ENCODE peak calls at places on chromosomes 13 and 19, in nine cellular contexts. S, N, E, H, I, Z, Q, L and P are unnamed samples.

GRCh38 chr13:97388385-97388784 is 45.6 kb upstream of the RAP2A start:
- DNase-seq in L (no peak), N (no peak), H (no peak), I (no peak), E (no peak), S (no peak), Z (no peak), Q (no peak), P (no peak)

GRCh38 chr13:113862766-113863510 is 938 bp downstream of the GAS6 start:
- DNase-seq in L (peak), I (no peak), Z (peak), S (no peak), Q (peak), H (peak), N (no peak), E (peak), P (peak)

GRCh38 chr13:110648155-110648819 is 32.9 kb downstream of the NAXD start:
- DNase-seq in Q (no peak), E (no peak), Z (no peak), L (no peak), I (no peak), S (no peak), N (no peak), H (no peak), P (no peak)

GRCh38 chr13:23683084-23683483 is 112.9 kb downstream of the TNFRSF19 start:
- DNase-seq in Q (no peak), N (no peak), Z (no peak), H (no peak), L (no peak), S (no peak), I (no peak), E (no peak), P (no peak)

GRCh38 chr19:19860756-19861390 is 4.8 kb upstream of the ZNF253 start:
- DNase-seq in I (peak), Q (no peak), L (no peak), H (no peak), Z (no peak), S (peak), E (peak), N (no peak), P (no peak)

GRCh38 chr13:44768233-44768632 is 192.1 kb upstream of the TSC22D1 start:
- DNase-seq in N (no peak), H (no peak), I (no peak), Z (no peak), L (no peak), Q (no peak), S (no peak), E (no peak), P (peak)

GRCh38 chr13:51324714-51325440 is 14.6 kb upstream of the SERPINE3 start:
- DNase-seq in Z (no peak), L (no peak), Q (no peak), S (no peak), I (no peak), N (no peak), E (no peak), H (no peak), P (no peak)

GRCh38 chr19:17125728-17126677 is 50.4 kb downstream of the MYO9B start:
- DNase-seq in I (no peak), L (peak), S (no peak), E (peak), H (peak), Z (peak), Q (peak), N (no peak), P (peak)

GRCh38 chr19:58434217-58434616 is 5.7 kb downstream of the ZNF132 start:
- DNase-seq in H (no peak), Q (no peak), N (no peak), Z (no peak), E (no peak), L (no peak), S (no peak), I (no peak), P (peak)

GRCh38 chr13:23871616-23872220 is 17.5 kb downstream of the MIPEP start:
- DNase-seq in N (no peak), H (no peak), Q (no peak), I (no peak), S (no peak), L (no peak), Z (no peak), E (no peak), P (peak)

GRCh38 chr19:35509018-35509652 is 4.3 kb downstream of the DMKN start:
- DNase-seq in Q (no peak), I (no peak), Z (no peak), N (no peak), L (no peak), S (peak), H (peak), E (peak), P (no peak)

GRCh38 chr13:113109151-113110047 is 3.8 kb downstream of the F7 start:
- DNase-seq in L (peak), E (peak), I (peak), Z (peak), Q (peak), N (no peak), H (peak), S (no peak), P (no peak)

GRCh38 chr19:35269425-35270117 is 809 bp downstream of the USF2 start:
- DNase-seq in Q (peak), S (peak), Z (peak), E (peak), I (peak), H (peak), L (peak), N (peak), P (peak)

GRCh38 chr13:40539954-40540706 is 126.3 kb downstream of the FOXO1 start:
- DNase-seq in E (peak), N (peak), Z (no peak), L (no peak), I (no peak), Q (no peak), H (no peak), S (no peak), P (peak)

GRCh38 chr13:34153428-34154180 is 335.7 kb downstream of the RFC3 start:
- DNase-seq in S (no peak), L (no peak), N (no peak), H (no peak), Z (no peak), I (no peak), E (no peak), Q (no peak), P (peak)

GRCh38 chr13:112063807-112064206 is 3.1 kb upstream of the SOX1 start:
- DNase-seq in N (no peak), S (no peak), I (no peak), Z (no peak), H (no peak), L (no peak), E (no peak), Q (no peak), P (no peak)

GRCh38 chr13:107361666-107362065 is 793.7 kb upstream of the ARGLU1 start:
- DNase-seq in E (no peak), L (no peak), S (no peak), Q (no peak), Z (no peak), N (no peak), H (no peak), I (no peak), P (peak)

GRCh38 chr13:70339738-70340137 is 231.5 kb upstream of the KLHL1 start:
- DNase-seq in L (no peak), E (peak), Z (no peak), S (no peak), H (no peak), I (no peak), N (no peak), Q (no peak), P (no peak)

GRCh38 chr13:43514326-43514725 is 272.4 kb downstream of the ENOX1 start:
- DNase-seq in H (no peak), Z (peak), N (no peak), I (no peak), S (no peak), E (no peak), Q (no peak), L (no peak), P (no peak)

GRCh38 chr19:11191273-11191755 is 6.0 kb downstream of the KANK2 start:
- DNase-seq in I (no peak), H (peak), N (no peak), E (no peak), S (no peak), Z (peak), L (peak), Q (peak), P (peak)

GRCh38 chr19:15471639-15472101 is 7.3 kb upstream of the RASAL3 start:
- DNase-seq in N (no peak), Q (no peak), S (no peak), Z (no peak), H (no peak), L (no peak), I (no peak), E (no peak), P (no peak)

GRCh38 chr19:39599116-39599515 is 3.2 kb upstream of the LGALS13 start:
- DNase-seq in N (no peak), E (no peak), I (peak), Z (no peak), H (no peak), Q (no peak), L (no peak), S (peak), P (peak)

GRCh38 chr13:57739089-57739488 is 107.5 kb downstream of the PCDH17 start:
- DNase-seq in N (no peak), H (no peak), S (no peak), I (no peak), Q (no peak), L (no peak), Z (no peak), E (no peak), P (no peak)

GRCh38 chr13:49302817-49303216 is 55.1 kb downstream of the CDADC1 start:
- DNase-seq in L (no peak), H (no peak), S (no peak), Z (no peak), N (no peak), I (no peak), E (no peak), Q (no peak), P (no peak)

GRCh38 chr13:49300716-49301589 is 53.2 kb downstream of the CDADC1 start:
- DNase-seq in I (no peak), S (peak), L (peak), Z (no peak), N (no peak), H (peak), Q (peak), E (peak), P (peak)

GRCh38 chr13:49304356-49304755 is 56.6 kb downstream of the CDADC1 start:
- DNase-seq in S (no peak), Q (no peak), Z (no peak), E (no peak), L (no peak), H (no peak), N (no peak), I (no peak), P (no peak)

GRCh38 chr13:49303533-49304252 is 56.0 kb downstream of the CDADC1 start:
- DNase-seq in N (no peak), H (no peak), E (peak), S (no peak), I (no peak), L (peak), Q (peak), Z (no peak), P (no peak)

GRCh38 chr13:49302222-49302621 is 54.5 kb downstream of the CDADC1 start:
- DNase-seq in I (no peak), S (no peak), Z (no peak), N (no peak), L (no peak), E (no peak), H (no peak), Q (no peak), P (no peak)
- TF ChIP-seq CTCF in I (no peak), S (no peak), Z (no peak), N (no peak), L (no peak), E (no peak), H (no peak), Q (no peak), P (no peak)

GRCh38 chr19:30434797-30435594 is 62.8 kb downstream of the ZNF536 start:
- DNase-seq in I (no peak), H (no peak), S (no peak), Z (no peak), Q (no peak), N (no peak), E (no peak), L (no peak), P (no peak)
- TF ChIP-seq CTCF in I (no peak), H (no peak), S (no peak), Z (no peak), Q (no peak), N (no peak), E (no peak), L (no peak), P (no peak)

GRCh38 chr19:1079566-1080111 is 12.7 kb downstream of the ARHGAP45 start:
- DNase-seq in L (no peak), S (no peak), Q (no peak), I (no peak), Z (no peak), E (no peak), H (no peak), N (no peak), P (no peak)

GRCh38 chr19:1082928-1083816 is 12.0 kb downstream of the POLR2E start:
- DNase-seq in L (no peak), N (no peak), S (no peak), Z (no peak), H (no peak), E (no peak), I (peak), Q (no peak), P (no peak)

GRCh38 chr19:1082165-1082927 is 12.8 kb downstream of the POLR2E start:
- DNase-seq in I (peak), Z (no peak), L (no peak), S (peak), Q (no peak), H (peak), E (peak), N (no peak), P (no peak)

GRCh38 chr19:1080360-1081161 is 13.6 kb downstream of the ARHGAP45 start:
- DNase-seq in E (no peak), S (no peak), Z (no peak), L (no peak), N (no peak), H (no peak), Q (no peak), I (no peak), P (no peak)

GRCh38 chr19:1081301-1082164 is 13.6 kb downstream of the POLR2E start:
- DNase-seq in Z (no peak), L (no peak), S (no peak), Q (peak), H (no peak), N (no peak), E (no peak), I (no peak), P (no peak)
- TF ChIP-seq CTCF in Z (no peak), L (no peak), S (peak), Q (no peak), H (no peak), N (no peak), E (no peak), I (no peak), P (no peak)

DNA sequence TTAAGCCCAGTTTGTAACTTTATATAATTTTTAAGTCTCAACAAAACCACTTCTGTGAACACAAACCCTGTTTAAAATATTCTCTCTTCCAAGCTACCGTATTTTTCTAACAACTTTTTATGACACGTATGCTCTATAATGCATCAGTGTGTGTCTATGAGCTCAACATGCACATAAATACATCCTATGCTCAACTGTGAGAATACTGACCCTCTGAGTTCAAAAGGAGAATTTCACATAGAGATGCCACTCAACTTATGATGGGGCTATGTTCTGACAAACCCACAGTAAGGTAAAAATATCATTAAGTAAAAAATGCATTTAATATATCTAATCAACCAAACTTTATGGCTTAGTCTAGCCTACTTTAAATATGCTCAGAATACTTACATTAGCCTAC is 1139.7 kb upstream of the SPRY2 start:
- DNase-seq in N (no peak), I (no peak), Q (no peak), L (no peak), E (no peak), H (no peak), S (no peak), Z (no peak), P (no peak)
- TF ChIP-seq CTCF in N (no peak), I (no peak), Q (no peak), L (no peak), E (peak), H (no peak), S (peak), Z (no peak), P (no peak)

GRCh38 chr19:48110350-48110966 is at the start of gene PLA2G4C:
- DNase-seq in Q (peak), H (peak), Z (peak), S (peak), N (peak), L (peak), E (peak), I (peak), P (peak)
- TF ChIP-seq CTCF in Q (no peak), H (no peak), Z (no peak), S (no peak), N (no peak), L (no peak), E (no peak), I (no peak), P (no peak)

DNA sequence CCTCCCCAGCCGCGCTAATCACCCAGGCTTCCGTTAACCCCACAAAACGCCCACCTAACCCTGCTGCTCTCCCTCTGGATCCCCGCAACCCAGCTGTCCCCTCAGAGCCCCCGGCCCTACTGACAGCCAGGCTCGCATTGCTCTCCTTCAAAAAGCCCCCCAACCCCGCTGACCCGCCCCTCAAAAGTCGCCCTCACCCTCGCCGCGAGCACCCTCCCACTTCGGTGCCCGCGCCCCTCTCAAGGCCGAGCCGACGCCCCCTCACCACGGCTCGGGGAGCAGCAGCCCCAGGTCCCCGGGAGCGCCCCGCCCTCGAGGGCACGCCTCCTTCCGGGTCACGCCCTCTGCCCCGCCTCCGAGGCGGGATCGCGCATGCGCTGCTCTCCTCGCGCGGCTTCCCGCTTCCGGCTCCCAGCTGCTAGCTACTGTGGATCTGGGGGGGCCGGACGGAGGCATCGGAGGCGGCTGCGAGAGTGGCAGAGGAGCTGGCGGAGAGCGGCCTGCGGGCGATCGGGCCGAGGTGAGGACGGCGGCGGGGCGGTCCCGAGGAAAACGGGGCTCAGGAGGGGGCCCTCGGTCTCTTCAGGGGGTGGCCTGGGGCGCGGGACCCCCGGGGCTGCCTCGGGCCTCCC is 46.1 kb downstream of the ARHGEF18 start:
- DNase-seq in S (peak), I (peak), L (peak), Q (peak), Z (peak), N (peak), H (peak), E (peak), P (peak)
- TF ChIP-seq CTCF in S (peak), I (no peak), L (no peak), Q (peak), Z (no peak), N (no peak), H (no peak), E (peak), P (no peak)

GRCh38 chr13:29566206-29566605 is 29.3 kb downstream of the SLC7A1 start:
- DNase-seq in N (no peak), E (no peak), Q (no peak), S (no peak), I (no peak), L (no peak), Z (no peak), H (no peak), P (no peak)

GRCh38 chr13:29562762-29563161 is 32.7 kb downstream of the SLC7A1 start:
- DNase-seq in L (no peak), Z (no peak), H (no peak), N (no peak), E (no peak), S (no peak), I (no peak), Q (no peak), P (no peak)

GRCh38 chr13:29563941-29564340 is 31.5 kb downstream of the SLC7A1 start:
- DNase-seq in L (no peak), N (no peak), S (no peak), E (no peak), H (no peak), Z (no peak), Q (no peak), I (no peak), P (no peak)

GRCh38 chr13:29566864-29567263 is 28.6 kb downstream of the SLC7A1 start:
- DNase-seq in I (no peak), Z (no peak), H (no peak), N (no peak), Q (no peak), E (no peak), S (no peak), L (no peak), P (no peak)

GRCh38 chr13:29564828-29565227 is 30.7 kb downstream of the SLC7A1 start:
- DNase-seq in L (no peak), Q (no peak), I (no peak), E (no peak), H (no peak), Z (no peak), S (no peak), N (no peak), P (no peak)
- TF ChIP-seq CTCF in L (no peak), Q (no peak), I (no peak), E (peak), H (no peak), Z (no peak), S (no peak), N (peak), P (no peak)

DNA sequence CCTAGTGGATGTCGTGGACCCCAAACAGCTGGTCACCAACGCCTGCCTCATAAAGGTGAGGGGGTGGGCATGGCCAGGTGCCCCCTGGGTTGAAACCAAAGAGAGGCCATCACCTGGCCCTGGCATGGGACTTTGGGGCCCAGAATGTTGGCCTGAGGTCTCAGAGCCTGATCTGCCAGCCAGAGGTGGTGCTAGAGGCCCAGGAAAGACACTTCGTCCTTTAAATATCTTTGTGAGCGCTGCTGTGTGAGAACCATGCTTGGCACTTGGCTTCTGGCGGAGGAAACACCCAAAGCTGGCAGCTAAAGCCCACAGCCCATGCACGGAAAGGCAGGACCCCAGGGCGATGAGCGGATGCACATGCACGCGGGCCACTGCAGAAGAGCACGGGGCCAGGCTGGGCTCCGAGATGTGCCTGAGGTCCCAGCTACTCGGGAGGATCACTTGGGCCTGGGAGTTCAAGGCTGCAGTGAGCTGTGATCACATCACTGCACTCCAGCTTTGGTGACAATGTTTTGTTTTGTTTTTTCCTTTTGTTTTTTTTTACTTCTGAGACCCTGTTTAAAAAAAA is 4.3 kb upstream of the ADM5 start:
- DNase-seq in H (no peak), S (no peak), L (no peak), I (no peak), E (no peak), N (no peak), Q (no peak), Z (no peak), P (no peak)
- TF ChIP-seq CTCF in H (no peak), S (no peak), L (no peak), I (no peak), E (no peak), N (no peak), Q (no peak), Z (no peak), P (no peak)

DNA sequence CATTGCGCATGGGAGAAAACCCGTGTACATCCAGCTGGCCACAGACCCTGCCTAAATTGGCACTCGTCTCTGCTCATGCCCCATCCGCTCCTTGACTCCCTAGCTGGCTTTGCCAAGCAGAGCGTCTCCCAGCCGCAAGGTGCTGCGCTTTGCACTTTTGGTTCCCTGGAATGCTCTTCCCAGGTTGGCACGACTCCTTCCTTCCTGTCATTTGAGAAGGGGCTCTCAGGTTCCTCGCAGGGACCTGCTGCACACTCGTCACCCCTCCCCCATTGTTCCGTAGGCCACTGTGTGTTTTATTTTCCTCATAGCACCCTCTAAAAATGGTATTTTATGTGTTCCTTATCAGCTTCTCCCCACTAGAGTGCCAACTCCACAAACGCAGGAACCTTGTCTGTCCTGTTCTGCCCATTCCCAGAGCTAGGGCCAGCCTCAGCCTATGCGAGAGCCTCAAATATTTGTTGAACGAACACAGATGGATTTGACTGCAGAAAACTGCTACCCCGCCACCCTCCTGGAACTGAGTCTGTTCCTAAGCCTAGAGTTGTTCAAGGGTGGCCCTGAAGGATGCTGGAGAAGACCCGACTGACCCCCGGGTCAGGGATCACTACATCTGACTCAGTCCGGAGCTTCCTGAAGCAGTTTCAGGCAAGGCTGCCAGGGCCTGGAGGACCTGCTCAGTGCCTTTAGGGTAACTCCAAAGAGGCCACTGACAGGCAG is 8.4 kb upstream of the CEBPA start:
- DNase-seq in Z (no peak), I (no peak), Q (no peak), H (peak), L (no peak), S (no peak), E (peak), N (no peak), P (no peak)
- TF ChIP-seq CTCF in Z (no peak), I (no peak), Q (no peak), H (no peak), L (no peak), S (no peak), E (peak), N (no peak), P (no peak)